ENCODE peak calls at places on chromosome 17, in nine cellular contexts. One of them, this sample, is unnamed.

GRCh38 chr17:72592967-72593325 is 472.1 kb downstream of the SOX9 start:
- DNase-seq in GM23338: no peak
- DNase-seq in RPMI8226: no peak
- DNase-seq in cardiac fibroblast: no peak
- DNase-seq in NCI-H774: no peak
- DNase-seq in stimulated activated CD4-positive, alpha-beta T cell treated with anti-CD3 and anti-CD28 coated beads, Interleukin-4, amount 100 ng/mL, for 48 hours: no peak
- DNase-seq in CD8-positive, alpha-beta memory T cell: no peak
- DNase-seq in AG08395: no peak
- DNase-seq in T-helper 2 cell: no peak
- DNase-seq in this sample: no peak

GRCh38 chr17:31598388-31598760 is 206.9 kb downstream of the RAB11FIP4 start:
- DNase-seq in NCI-H774: no peak
- DNase-seq in GM23338: no peak
- DNase-seq in CD8-positive, alpha-beta memory T cell: no peak
- DNase-seq in T-helper 2 cell: no peak
- DNase-seq in RPMI8226: no peak
- DNase-seq in cardiac fibroblast: no peak
- DNase-seq in stimulated activated CD4-positive, alpha-beta T cell treated with anti-CD3 and anti-CD28 coated beads, Interleukin-4, amount 100 ng/mL, for 48 hours: no peak
- DNase-seq in AG08395: no peak
- DNase-seq in this sample: no peak

GRCh38 chr17:38864636-38865398 is 5.0 kb upstream of the LASP1 start:
- DNase-seq in NCI-H774: no peak
- DNase-seq in RPMI8226: no peak
- DNase-seq in stimulated activated CD4-positive, alpha-beta T cell treated with anti-CD3 and anti-CD28 coated beads, Interleukin-4, amount 100 ng/mL, for 48 hours: no peak
- DNase-seq in AG08395: no peak
- DNase-seq in CD8-positive, alpha-beta memory T cell: no peak
- DNase-seq in GM23338: peak; percentile 80
- DNase-seq in cardiac fibroblast: peak; percentile 68
- DNase-seq in T-helper 2 cell: no peak
- DNase-seq in this sample: no peak

GRCh38 chr17:68257924-68258323 is 10.1 kb downstream of the AMZ2 start:
- DNase-seq in CD8-positive, alpha-beta memory T cell: no peak
- DNase-seq in cardiac fibroblast: no peak
- DNase-seq in GM23338: no peak
- DNase-seq in T-helper 2 cell: peak; percentile 35
- DNase-seq in RPMI8226: no peak
- DNase-seq in stimulated activated CD4-positive, alpha-beta T cell treated with anti-CD3 and anti-CD28 coated beads, Interleukin-4, amount 100 ng/mL, for 48 hours: no peak
- DNase-seq in AG08395: no peak
- DNase-seq in NCI-H774: no peak
- DNase-seq in this sample: no peak

GRCh38 chr17:9233271-9233599 is 211.9 kb downstream of the NTN1 start:
- DNase-seq in stimulated activated CD4-positive, alpha-beta T cell treated with anti-CD3 and anti-CD28 coated beads, Interleukin-4, amount 100 ng/mL, for 48 hours: no peak
- DNase-seq in T-helper 2 cell: no peak
- DNase-seq in NCI-H774: no peak
- DNase-seq in GM23338: no peak
- DNase-seq in RPMI8226: no peak
- DNase-seq in cardiac fibroblast: no peak
- DNase-seq in AG08395: no peak
- DNase-seq in CD8-positive, alpha-beta memory T cell: no peak
- DNase-seq in this sample: no peak

GRCh38 chr17:60229189-60229802 is 79.5 kb downstream of the CA4 start:
- DNase-seq in AG08395: no peak
- DNase-seq in GM23338: no peak
- DNase-seq in T-helper 2 cell: no peak
- DNase-seq in cardiac fibroblast: no peak
- DNase-seq in stimulated activated CD4-positive, alpha-beta T cell treated with anti-CD3 and anti-CD28 coated beads, Interleukin-4, amount 100 ng/mL, for 48 hours: no peak
- DNase-seq in CD8-positive, alpha-beta memory T cell: no peak
- DNase-seq in NCI-H774: no peak
- DNase-seq in RPMI8226: peak; percentile 11
- DNase-seq in this sample: no peak

GRCh38 chr17:15090533-15090932 is 174.6 kb downstream of the PMP22 start:
- DNase-seq in GM23338: no peak
- DNase-seq in CD8-positive, alpha-beta memory T cell: no peak
- DNase-seq in cardiac fibroblast: no peak
- DNase-seq in stimulated activated CD4-positive, alpha-beta T cell treated with anti-CD3 and anti-CD28 coated beads, Interleukin-4, amount 100 ng/mL, for 48 hours: no peak
- DNase-seq in AG08395: no peak
- DNase-seq in T-helper 2 cell: no peak
- DNase-seq in RPMI8226: no peak
- DNase-seq in NCI-H774: no peak
- DNase-seq in this sample: no peak

GRCh38 chr17:79943354-79944241 is 92.1 kb downstream of the TBC1D16 start:
- DNase-seq in RPMI8226: no peak
- DNase-seq in cardiac fibroblast: no peak
- DNase-seq in GM23338: no peak
- DNase-seq in T-helper 2 cell: no peak
- DNase-seq in NCI-H774: no peak
- DNase-seq in stimulated activated CD4-positive, alpha-beta T cell treated with anti-CD3 and anti-CD28 coated beads, Interleukin-4, amount 100 ng/mL, for 48 hours: no peak
- DNase-seq in AG08395: no peak
- DNase-seq in CD8-positive, alpha-beta memory T cell: no peak
- DNase-seq in this sample: no peak

GRCh38 chr17:49031965-49032928 is 35.1 kb downstream of the IGF2BP1 start:
- DNase-seq in cardiac fibroblast: peak; percentile 89
- DNase-seq in stimulated activated CD4-positive, alpha-beta T cell treated with anti-CD3 and anti-CD28 coated beads, Interleukin-4, amount 100 ng/mL, for 48 hours: peak; percentile 25
- DNase-seq in T-helper 2 cell: peak; percentile 59
- DNase-seq in AG08395: peak; percentile 92
- DNase-seq in NCI-H774: peak; percentile 77
- DNase-seq in CD8-positive, alpha-beta memory T cell: peak; percentile 45
- DNase-seq in RPMI8226: peak; percentile 69
- DNase-seq in GM23338: peak; percentile 93
- DNase-seq in this sample: peak; percentile 64

GRCh38 chr17:44039829-44040635 is 25.3 kb upstream of the TMEM101 start:
- DNase-seq in NCI-H774: no peak
- DNase-seq in T-helper 2 cell: no peak
- DNase-seq in GM23338: no peak
- DNase-seq in RPMI8226: no peak
- DNase-seq in AG08395: no peak
- DNase-seq in CD8-positive, alpha-beta memory T cell: no peak
- DNase-seq in stimulated activated CD4-positive, alpha-beta T cell treated with anti-CD3 and anti-CD28 coated beads, Interleukin-4, amount 100 ng/mL, for 48 hours: no peak
- DNase-seq in cardiac fibroblast: no peak
- DNase-seq in this sample: no peak

GRCh38 chr17:62666801-62667591 is 39.5 kb downstream of the MRC2 start:
- DNase-seq in RPMI8226: no peak
- DNase-seq in CD8-positive, alpha-beta memory T cell: no peak
- DNase-seq in NCI-H774: no peak
- DNase-seq in T-helper 2 cell: no peak
- DNase-seq in stimulated activated CD4-positive, alpha-beta T cell treated with anti-CD3 and anti-CD28 coated beads, Interleukin-4, amount 100 ng/mL, for 48 hours: no peak
- DNase-seq in GM23338: no peak
- DNase-seq in cardiac fibroblast: no peak
- DNase-seq in AG08395: no peak
- DNase-seq in this sample: no peak

GRCh38 chr17:41067281-41067680 is 1.6 kb upstream of the KRTAP2-4 start:
- DNase-seq in CD8-positive, alpha-beta memory T cell: no peak
- DNase-seq in stimulated activated CD4-positive, alpha-beta T cell treated with anti-CD3 and anti-CD28 coated beads, Interleukin-4, amount 100 ng/mL, for 48 hours: no peak
- DNase-seq in T-helper 2 cell: no peak
- DNase-seq in AG08395: no peak
- DNase-seq in NCI-H774: no peak
- DNase-seq in RPMI8226: no peak
- DNase-seq in GM23338: no peak
- DNase-seq in cardiac fibroblast: no peak
- DNase-seq in this sample: no peak

GRCh38 chr17:39573447-39574298 is 34.0 kb downstream of the NEUROD2 start:
- DNase-seq in AG08395: peak; percentile 88
- DNase-seq in cardiac fibroblast: peak; percentile 76
- DNase-seq in RPMI8226: peak; percentile 60
- DNase-seq in NCI-H774: peak; percentile 76
- DNase-seq in GM23338: peak; percentile 87
- DNase-seq in stimulated activated CD4-positive, alpha-beta T cell treated with anti-CD3 and anti-CD28 coated beads, Interleukin-4, amount 100 ng/mL, for 48 hours: no peak
- DNase-seq in CD8-positive, alpha-beta memory T cell: peak; percentile 13
- DNase-seq in T-helper 2 cell: peak; percentile 53
- DNase-seq in this sample: peak; percentile 56

GRCh38 chr17:75096082-75096625 is 8.4 kb downstream of the SLC16A5 start:
- DNase-seq in AG08395: peak; percentile 78
- DNase-seq in T-helper 2 cell: no peak
- DNase-seq in GM23338: peak; percentile 57
- DNase-seq in cardiac fibroblast: peak; percentile 69
- DNase-seq in CD8-positive, alpha-beta memory T cell: no peak
- DNase-seq in NCI-H774: no peak
- DNase-seq in stimulated activated CD4-positive, alpha-beta T cell treated with anti-CD3 and anti-CD28 coated beads, Interleukin-4, amount 100 ng/mL, for 48 hours: no peak
- DNase-seq in RPMI8226: peak; percentile 92
- DNase-seq in this sample: no peak

GRCh38 chr17:4556996-4557395 is 1.8 kb upstream of the MYBBP1A start:
- DNase-seq in T-helper 2 cell: no peak
- DNase-seq in CD8-positive, alpha-beta memory T cell: no peak
- DNase-seq in AG08395: no peak
- DNase-seq in stimulated activated CD4-positive, alpha-beta T cell treated with anti-CD3 and anti-CD28 coated beads, Interleukin-4, amount 100 ng/mL, for 48 hours: no peak
- DNase-seq in RPMI8226: no peak
- DNase-seq in NCI-H774: no peak
- DNase-seq in cardiac fibroblast: no peak
- DNase-seq in GM23338: no peak
- DNase-seq in this sample: no peak

GRCh38 chr17:40778466-40778865 is 3.9 kb downstream of the KRT27 start:
- DNase-seq in T-helper 2 cell: no peak
- DNase-seq in AG08395: no peak
- DNase-seq in NCI-H774: no peak
- DNase-seq in RPMI8226: no peak
- DNase-seq in stimulated activated CD4-positive, alpha-beta T cell treated with anti-CD3 and anti-CD28 coated beads, Interleukin-4, amount 100 ng/mL, for 48 hours: no peak
- DNase-seq in CD8-positive, alpha-beta memory T cell: no peak
- DNase-seq in GM23338: no peak
- DNase-seq in cardiac fibroblast: no peak
- DNase-seq in this sample: no peak

GRCh38 chr17:68482576-68483001 is 25.3 kb upstream of the WIPI1 start:
- DNase-seq in AG08395: no peak
- DNase-seq in T-helper 2 cell: no peak
- DNase-seq in cardiac fibroblast: no peak
- DNase-seq in NCI-H774: peak; percentile 54
- DNase-seq in CD8-positive, alpha-beta memory T cell: no peak
- DNase-seq in GM23338: no peak
- DNase-seq in RPMI8226: no peak
- DNase-seq in stimulated activated CD4-positive, alpha-beta T cell treated with anti-CD3 and anti-CD28 coated beads, Interleukin-4, amount 100 ng/mL, for 48 hours: no peak
- DNase-seq in this sample: no peak

GRCh38 chr17:51585514-51586104 is 325.3 kb downstream of the UTP18 start:
- DNase-seq in CD8-positive, alpha-beta memory T cell: no peak
- DNase-seq in NCI-H774: no peak
- DNase-seq in AG08395: no peak
- DNase-seq in RPMI8226: peak; percentile 44
- DNase-seq in T-helper 2 cell: peak; percentile 10
- DNase-seq in cardiac fibroblast: no peak
- DNase-seq in GM23338: peak; percentile 76
- DNase-seq in stimulated activated CD4-positive, alpha-beta T cell treated with anti-CD3 and anti-CD28 coated beads, Interleukin-4, amount 100 ng/mL, for 48 hours: no peak
- DNase-seq in this sample: no peak

GRCh38 chr17:5557990-5558389 is 26.3 kb downstream of the NLRP1 start:
- DNase-seq in stimulated activated CD4-positive, alpha-beta T cell treated with anti-CD3 and anti-CD28 coated beads, Interleukin-4, amount 100 ng/mL, for 48 hours: no peak
- DNase-seq in CD8-positive, alpha-beta memory T cell: no peak
- DNase-seq in T-helper 2 cell: no peak
- DNase-seq in AG08395: no peak
- DNase-seq in cardiac fibroblast: no peak
- DNase-seq in RPMI8226: no peak
- DNase-seq in NCI-H774: no peak
- DNase-seq in GM23338: no peak
- DNase-seq in this sample: no peak

GRCh38 chr17:77995146-77995852 is 36.8 kb downstream of the TNRC6C start:
- DNase-seq in cardiac fibroblast: peak; percentile 49
- DNase-seq in CD8-positive, alpha-beta memory T cell: peak; percentile 36
- DNase-seq in T-helper 2 cell: peak; percentile 12
- DNase-seq in RPMI8226: no peak
- DNase-seq in AG08395: no peak
- DNase-seq in stimulated activated CD4-positive, alpha-beta T cell treated with anti-CD3 and anti-CD28 coated beads, Interleukin-4, amount 100 ng/mL, for 48 hours: peak; percentile 19
- DNase-seq in NCI-H774: no peak
- DNase-seq in GM23338: no peak
- DNase-seq in this sample: no peak

GRCh38 chr17:8922451-8922850 is 43.1 kb downstream of the PIK3R5 start:
- DNase-seq in AG08395: peak; percentile 90
- DNase-seq in T-helper 2 cell: no peak
- DNase-seq in RPMI8226: no peak
- DNase-seq in GM23338: no peak
- DNase-seq in CD8-positive, alpha-beta memory T cell: no peak
- DNase-seq in cardiac fibroblast: peak; percentile 88
- DNase-seq in stimulated activated CD4-positive, alpha-beta T cell treated with anti-CD3 and anti-CD28 coated beads, Interleukin-4, amount 100 ng/mL, for 48 hours: no peak
- DNase-seq in NCI-H774: no peak
- DNase-seq in this sample: no peak

GRCh38 chr17:47615766-47616424 is 33.8 kb upstream of the KPNB1 start:
- DNase-seq in cardiac fibroblast: peak; percentile 69
- DNase-seq in NCI-H774: peak; percentile 66
- DNase-seq in CD8-positive, alpha-beta memory T cell: peak; percentile 46
- DNase-seq in T-helper 2 cell: peak; percentile 51
- DNase-seq in GM23338: peak; percentile 77
- DNase-seq in RPMI8226: peak; percentile 61
- DNase-seq in AG08395: peak; percentile 53
- DNase-seq in stimulated activated CD4-positive, alpha-beta T cell treated with anti-CD3 and anti-CD28 coated beads, Interleukin-4, amount 100 ng/mL, for 48 hours: no peak
- DNase-seq in this sample: no peak

GRCh38 chr17:858941-859452 is 76.8 kb downstream of the MRM3 start:
- DNase-seq in T-helper 2 cell: no peak
- DNase-seq in GM23338: no peak
- DNase-seq in RPMI8226: no peak
- DNase-seq in AG08395: no peak
- DNase-seq in stimulated activated CD4-positive, alpha-beta T cell treated with anti-CD3 and anti-CD28 coated beads, Interleukin-4, amount 100 ng/mL, for 48 hours: no peak
- DNase-seq in CD8-positive, alpha-beta memory T cell: no peak
- DNase-seq in cardiac fibroblast: no peak
- DNase-seq in NCI-H774: no peak
- DNase-seq in this sample: no peak

GRCh38 chr17:68422821-68423220 is 34.5 kb downstream of the WIPI1 start:
- DNase-seq in NCI-H774: no peak
- DNase-seq in cardiac fibroblast: no peak
- DNase-seq in GM23338: no peak
- DNase-seq in stimulated activated CD4-positive, alpha-beta T cell treated with anti-CD3 and anti-CD28 coated beads, Interleukin-4, amount 100 ng/mL, for 48 hours: no peak
- DNase-seq in CD8-positive, alpha-beta memory T cell: no peak
- DNase-seq in AG08395: no peak
- DNase-seq in RPMI8226: no peak
- DNase-seq in T-helper 2 cell: no peak
- DNase-seq in this sample: no peak

GRCh38 chr17:80591788-80592187 is 47.1 kb downstream of the RPTOR start:
- DNase-seq in CD8-positive, alpha-beta memory T cell: no peak
- DNase-seq in T-helper 2 cell: no peak
- DNase-seq in AG08395: no peak
- DNase-seq in GM23338: no peak
- DNase-seq in NCI-H774: no peak
- DNase-seq in stimulated activated CD4-positive, alpha-beta T cell treated with anti-CD3 and anti-CD28 coated beads, Interleukin-4, amount 100 ng/mL, for 48 hours: no peak
- DNase-seq in cardiac fibroblast: no peak
- DNase-seq in RPMI8226: no peak
- DNase-seq in this sample: no peak

GRCh38 chr17:29549169-29549935 is 17.5 kb downstream of the ABHD15 start:
- DNase-seq in CD8-positive, alpha-beta memory T cell: no peak
- DNase-seq in GM23338: no peak
- DNase-seq in AG08395: peak; percentile 13
- DNase-seq in cardiac fibroblast: peak; percentile 51
- DNase-seq in RPMI8226: no peak
- DNase-seq in T-helper 2 cell: peak; percentile 73
- DNase-seq in NCI-H774: no peak
- DNase-seq in stimulated activated CD4-positive, alpha-beta T cell treated with anti-CD3 and anti-CD28 coated beads, Interleukin-4, amount 100 ng/mL, for 48 hours: no peak
- DNase-seq in this sample: no peak

GRCh38 chr17:83193336-83194188 is 114.2 kb downstream of the METRNL start:
- DNase-seq in stimulated activated CD4-positive, alpha-beta T cell treated with anti-CD3 and anti-CD28 coated beads, Interleukin-4, amount 100 ng/mL, for 48 hours: no peak
- DNase-seq in cardiac fibroblast: no peak
- DNase-seq in NCI-H774: no peak
- DNase-seq in GM23338: no peak
- DNase-seq in AG08395: no peak
- DNase-seq in RPMI8226: peak; percentile 85
- DNase-seq in T-helper 2 cell: no peak
- DNase-seq in CD8-positive, alpha-beta memory T cell: no peak
- DNase-seq in this sample: no peak

GRCh38 chr17:76504117-76504516 is 2.9 kb upstream of the RHBDF2 start:
- DNase-seq in T-helper 2 cell: no peak
- DNase-seq in NCI-H774: no peak
- DNase-seq in GM23338: no peak
- DNase-seq in stimulated activated CD4-positive, alpha-beta T cell treated with anti-CD3 and anti-CD28 coated beads, Interleukin-4, amount 100 ng/mL, for 48 hours: no peak
- DNase-seq in CD8-positive, alpha-beta memory T cell: no peak
- DNase-seq in cardiac fibroblast: no peak
- DNase-seq in AG08395: no peak
- DNase-seq in RPMI8226: peak; percentile 56
- DNase-seq in this sample: no peak

This sample was measured in stimulated activated effector memory CD8-positive, alpha-beta T cell treated with anti-CD3 and anti-CD28 coated beads, Interleukin-12 subunit alpha, Interleukin-12 subunit beta, amount 100 ng/mL, for 72 hours.